ENCODE peak calls at places on chromosomes 13 and 19, in eight cellular contexts. One of them, this sample, is unnamed.

GRCh38 chr19:45687599-45687998 is 4.2 kb downstream of the SNRPD2 start:
- DNase-seq in SHP77: no peak
- DNase-seq in caudate nucleus: no peak
- DNase-seq in osteocyte: no peak
- DNase-seq in HT1080: no peak
- DNase-seq in Peyer's patch: no peak
- DNase-seq in fibroblast of pulmonary artery: no peak
- DNase-seq in astrocyte of the cerebellum: no peak
- DNase-seq in this sample: no peak

GRCh38 chr19:2059422-2060201 is 8.6 kb upstream of the MKNK2 start:
- DNase-seq in SHP77: peak
- DNase-seq in caudate nucleus: peak
- DNase-seq in osteocyte: peak
- DNase-seq in HT1080: peak
- DNase-seq in Peyer's patch: no peak
- DNase-seq in fibroblast of pulmonary artery: peak
- DNase-seq in astrocyte of the cerebellum: no peak
- DNase-seq in this sample: peak

GRCh38 chr13:113155982-113156655 is 2.3 kb upstream of the PROZ start:
- DNase-seq in SHP77: no peak
- DNase-seq in caudate nucleus: no peak
- DNase-seq in osteocyte: peak
- DNase-seq in HT1080: no peak
- DNase-seq in Peyer's patch: no peak
- DNase-seq in fibroblast of pulmonary artery: no peak
- DNase-seq in astrocyte of the cerebellum: no peak
- DNase-seq in this sample: no peak

GRCh38 chr13:107370036-107370785 is 802.3 kb upstream of the ARGLU1 start:
- DNase-seq in SHP77: no peak
- DNase-seq in caudate nucleus: no peak
- DNase-seq in osteocyte: no peak
- DNase-seq in HT1080: peak
- DNase-seq in Peyer's patch: no peak
- DNase-seq in fibroblast of pulmonary artery: peak
- DNase-seq in astrocyte of the cerebellum: peak
- DNase-seq in this sample: no peak

GRCh38 chr19:28021316-28022185 is 1191.4 kb downstream of the UQCRFS1 start:
- DNase-seq in SHP77: no peak
- DNase-seq in caudate nucleus: no peak
- DNase-seq in osteocyte: peak
- DNase-seq in HT1080: no peak
- DNase-seq in Peyer's patch: no peak
- DNase-seq in fibroblast of pulmonary artery: no peak
- DNase-seq in astrocyte of the cerebellum: peak
- DNase-seq in this sample: no peak

GRCh38 chr19:18006895-18007604 is 920 bp upstream of the ARRDC2 start:
- DNase-seq in SHP77: peak
- DNase-seq in caudate nucleus: peak
- DNase-seq in osteocyte: peak
- DNase-seq in HT1080: peak
- DNase-seq in Peyer's patch: peak
- DNase-seq in fibroblast of pulmonary artery: peak
- DNase-seq in astrocyte of the cerebellum: peak
- DNase-seq in this sample: peak

GRCh38 chr19:3284759-3285646 is 60.5 kb downstream of the CELF5 start:
- DNase-seq in SHP77: peak
- DNase-seq in caudate nucleus: no peak
- DNase-seq in osteocyte: no peak
- DNase-seq in HT1080: peak
- DNase-seq in Peyer's patch: peak
- DNase-seq in fibroblast of pulmonary artery: peak
- DNase-seq in astrocyte of the cerebellum: no peak
- DNase-seq in this sample: peak

GRCh38 chr13:40626566-40626965 is 39.9 kb downstream of the FOXO1 start:
- DNase-seq in SHP77: no peak
- DNase-seq in caudate nucleus: no peak
- DNase-seq in osteocyte: no peak
- DNase-seq in HT1080: no peak
- DNase-seq in Peyer's patch: no peak
- DNase-seq in fibroblast of pulmonary artery: no peak
- DNase-seq in astrocyte of the cerebellum: no peak
- DNase-seq in this sample: no peak

GRCh38 chr13:112007191-112007590 is 59.8 kb upstream of the SOX1 start:
- DNase-seq in SHP77: no peak
- DNase-seq in caudate nucleus: peak
- DNase-seq in osteocyte: no peak
- DNase-seq in HT1080: no peak
- DNase-seq in Peyer's patch: no peak
- DNase-seq in fibroblast of pulmonary artery: no peak
- DNase-seq in astrocyte of the cerebellum: no peak
- DNase-seq in this sample: no peak

GRCh38 chr19:1904385-1905070 is 671 bp upstream of the ADAT3 start:
- DNase-seq in SHP77: no peak
- DNase-seq in caudate nucleus: no peak
- DNase-seq in osteocyte: no peak
- DNase-seq in HT1080: no peak
- DNase-seq in Peyer's patch: peak
- DNase-seq in fibroblast of pulmonary artery: no peak
- DNase-seq in astrocyte of the cerebellum: no peak
- DNase-seq in this sample: peak

GRCh38 chr19:18839465-18840287 is 7.9 kb downstream of the UPF1 start:
- DNase-seq in SHP77: no peak
- DNase-seq in caudate nucleus: no peak
- DNase-seq in osteocyte: no peak
- DNase-seq in HT1080: no peak
- DNase-seq in Peyer's patch: no peak
- DNase-seq in fibroblast of pulmonary artery: no peak
- DNase-seq in astrocyte of the cerebellum: no peak
- DNase-seq in this sample: no peak

GRCh38 chr19:18682807-18683108 is 722 bp upstream of the CRTC1 start:
- DNase-seq in SHP77: no peak
- DNase-seq in caudate nucleus: no peak
- DNase-seq in osteocyte: no peak
- DNase-seq in HT1080: no peak
- DNase-seq in Peyer's patch: no peak
- DNase-seq in fibroblast of pulmonary artery: no peak
- DNase-seq in astrocyte of the cerebellum: no peak
- DNase-seq in this sample: no peak

GRCh38 chr13:60351326-60351725 is 45.7 kb upstream of the TDRD3 start:
- DNase-seq in SHP77: no peak
- DNase-seq in caudate nucleus: no peak
- DNase-seq in osteocyte: no peak
- DNase-seq in HT1080: peak
- DNase-seq in Peyer's patch: no peak
- DNase-seq in fibroblast of pulmonary artery: peak
- DNase-seq in astrocyte of the cerebellum: peak
- DNase-seq in this sample: no peak

GRCh38 chr19:45424191-45425058 is 708 bp upstream of the ERCC1 start:
- DNase-seq in SHP77: peak
- DNase-seq in caudate nucleus: no peak
- DNase-seq in osteocyte: peak
- DNase-seq in HT1080: peak
- DNase-seq in Peyer's patch: peak
- DNase-seq in fibroblast of pulmonary artery: peak
- DNase-seq in astrocyte of the cerebellum: peak
- DNase-seq in this sample: peak

GRCh38 chr13:101919541-101920306 is 467.2 kb downstream of the ITGBL1 start:
- DNase-seq in SHP77: peak
- DNase-seq in caudate nucleus: no peak
- DNase-seq in osteocyte: no peak
- DNase-seq in HT1080: peak
- DNase-seq in Peyer's patch: no peak
- DNase-seq in fibroblast of pulmonary artery: peak
- DNase-seq in astrocyte of the cerebellum: no peak
- DNase-seq in this sample: no peak

GRCh38 chr13:100552755-100553154 is 35.8 kb downstream of the GGACT start:
- DNase-seq in SHP77: no peak
- DNase-seq in caudate nucleus: no peak
- DNase-seq in osteocyte: peak
- DNase-seq in HT1080: no peak
- DNase-seq in Peyer's patch: no peak
- DNase-seq in fibroblast of pulmonary artery: no peak
- DNase-seq in astrocyte of the cerebellum: no peak
- DNase-seq in this sample: no peak

GRCh38 chr13:26881154-26881553 is 120.6 kb upstream of the GPR12 start:
- DNase-seq in SHP77: no peak
- DNase-seq in caudate nucleus: no peak
- DNase-seq in osteocyte: no peak
- DNase-seq in HT1080: peak
- DNase-seq in Peyer's patch: no peak
- DNase-seq in fibroblast of pulmonary artery: peak
- DNase-seq in astrocyte of the cerebellum: no peak
- DNase-seq in this sample: no peak